ENCODE peak calls at places on chromosomes 2 and 18, in ten cellular contexts. H, B, Z, V, G, L, K, X, S and O are unnamed samples.

GRCh38 chr2:195486987-195487644 is 169.9 kb upstream of the SLC39A10 start:
- DNase-seq in X (no peak), Z (no peak), H (no peak), S (peak; percentile 67), G (peak; percentile 15), L (no peak), B (no peak), K (no peak), V (peak; percentile 8), O (peak; percentile 61)

GRCh38 chr18:46621111-46621766 is 35.8 kb downstream of the LOXHD1 start:
- DNase-seq in H (no peak), X (no peak), V (no peak), Z (no peak), K (no peak), L (no peak), G (no peak), B (no peak), S (peak; percentile 19), O (no peak)

GRCh38 chr2:20589975-20590703 is 60.8 kb downstream of the HS1BP3 start:
- DNase-seq in B (no peak), S (peak; percentile 57), K (no peak), G (no peak), L (no peak), Z (no peak), V (no peak), X (no peak), H (no peak), O (no peak)

GRCh38 chr2:86023366-86023712 is 82.3 kb downstream of the POLR1A start:
- DNase-seq in B (no peak), V (no peak), S (no peak), Z (no peak), H (no peak), G (no peak), X (no peak), K (no peak), L (no peak), O (no peak)

GRCh38 chr2:231113489-231113888 is 11.4 kb downstream of the HTR2B start:
- DNase-seq in L (no peak), Z (no peak), S (no peak), G (no peak), X (no peak), B (no peak), H (no peak), K (no peak), V (no peak), O (no peak)

GRCh38 chr2:24359129-24359528 is 1.2 kb downstream of the ITSN2 start:
- DNase-seq in V (no peak), B (peak; percentile 54), Z (no peak), H (no peak), L (no peak), S (peak; percentile 64), G (no peak), X (no peak), K (no peak), O (no peak)

GRCh38 chr18:11518788-11519685 is 90.4 kb upstream of the SLC35G4 start:
- DNase-seq in S (peak; percentile 51), H (no peak), K (peak; percentile 36), L (no peak), V (peak; percentile 5), G (peak; percentile 49), B (peak; percentile 47), X (peak; percentile 68), Z (no peak), O (no peak)

GRCh38 chr2:165909466-165909865 is 44.1 kb downstream of the TTC21B start:
- DNase-seq in H (no peak), S (peak; percentile 17), B (no peak), L (no peak), X (no peak), G (no peak), K (no peak), Z (no peak), V (no peak), O (no peak)

GRCh38 chr18:42414756-42415454 is 459.9 kb downstream of the PIK3C3 start:
- DNase-seq in B (no peak), L (no peak), V (no peak), S (peak; percentile 73), G (no peak), Z (peak; percentile 65), X (no peak), H (no peak), K (no peak), O (no peak)

GRCh38 chr18:78496095-78496494 is 483.5 kb upstream of the SALL3 start:
- DNase-seq in H (no peak), V (no peak), G (no peak), K (no peak), S (no peak), B (no peak), X (no peak), Z (peak; percentile 36), L (no peak), O (no peak)

GRCh38 chr2:212537311-212538155 is 1.1 kb downstream of the ERBB4 start:
- DNase-seq in H (no peak), L (peak; percentile 14), X (peak; percentile 10), K (no peak), G (peak; percentile 19), B (peak; percentile 66), Z (peak; percentile 28), S (no peak), V (no peak), O (no peak)

GRCh38 chr2:146295080-146295670 is 1549.7 kb upstream of the ACVR2A start:
- DNase-seq in B (no peak), G (no peak), H (no peak), S (peak; percentile 10), V (no peak), Z (no peak), X (no peak), K (no peak), L (no peak), O (no peak)

GRCh38 chr2:121480826-121481225 is 49.9 kb upstream of the RNU4ATAC start:
- DNase-seq in V (no peak), X (no peak), B (no peak), Z (no peak), S (peak; percentile 73), G (no peak), H (no peak), L (no peak), K (no peak), O (no peak)

GRCh38 chr2:5290911-5291546 is 401.2 kb upstream of the SOX11 start:
- DNase-seq in V (no peak), S (no peak), K (no peak), G (no peak), B (no peak), X (no peak), H (no peak), L (no peak), Z (no peak), O (no peak)

GRCh38 chr2:7094113-7094760 is 177.0 kb downstream of the RNF144A start:
- DNase-seq in K (no peak), S (no peak), G (no peak), Z (no peak), B (no peak), X (no peak), V (no peak), H (no peak), L (no peak), O (no peak)

GRCh38 chr2:85438291-85439110 is 20.0 kb downstream of the SH2D6 start:
- DNase-seq in X (no peak), G (no peak), S (no peak), B (no peak), H (no peak), Z (no peak), V (no peak), L (no peak), K (peak; percentile 43), O (peak; percentile 20)

GRCh38 chr2:174632847-174633620 is 35.4 kb upstream of the WIPF1 start:
- DNase-seq in B (no peak), Z (no peak), X (no peak), L (no peak), S (no peak), H (no peak), K (peak; percentile 34), V (no peak), G (no peak), O (no peak)

GRCh38 chr2:219997341-219997851 is 370.0 kb downstream of the SLC4A3 start:
- DNase-seq in H (no peak), X (peak; percentile 42), G (no peak), B (peak; percentile 2), L (no peak), V (no peak), K (peak; percentile 29), Z (no peak), S (peak; percentile 16), O (no peak)

GRCh38 chr2:215313219-215313656 is 1.4 kb downstream of the ATIC start:
- DNase-seq in H (no peak), Z (no peak), B (no peak), X (no peak), V (no peak), S (no peak), K (no peak), G (no peak), L (no peak), O (no peak)

GRCh38 chr2:236176417-236176816 is 8.2 kb upstream of the GBX2 start:
- DNase-seq in S (no peak), G (no peak), X (peak; percentile 42), Z (no peak), K (no peak), H (no peak), L (no peak), V (no peak), B (no peak), O (no peak)

GRCh38 chr2:20168048-20168726 is 56.7 kb downstream of the SDC1 start:
- DNase-seq in B (no peak), V (no peak), L (no peak), S (no peak), Z (no peak), G (no peak), X (no peak), H (no peak), K (no peak), O (no peak)

GRCh38 chr2:226514895-226515294 is 284.7 kb downstream of the IRS1 start:
- DNase-seq in V (no peak), B (no peak), X (no peak), Z (no peak), G (no peak), H (no peak), L (no peak), S (peak; percentile 83), K (no peak), O (no peak)

GRCh38 chr2:224366269-224366668 is 35.6 kb downstream of the FAM124B start:
- DNase-seq in H (no peak), K (no peak), X (no peak), Z (no peak), B (no peak), V (no peak), L (no peak), G (no peak), S (no peak), O (no peak)

GRCh38 chr2:136527560-136527959 is 237.8 kb upstream of the THSD7B start:
- DNase-seq in G (no peak), V (no peak), Z (no peak), L (no peak), B (no peak), H (no peak), S (peak; percentile 2), X (peak; percentile 32), K (no peak), O (no peak)

GRCh38 chr2:47078541-47079482 is 76.3 kb downstream of the STPG4 start:
- DNase-seq in S (no peak), V (no peak), Z (no peak), K (no peak), H (no peak), X (no peak), G (no peak), B (no peak), L (no peak), O (no peak)

GRCh38 chr18:55821219-55821618 is 233.2 kb upstream of the TCF4 start:
- DNase-seq in H (no peak), Z (no peak), L (no peak), X (no peak), K (no peak), V (no peak), B (no peak), S (peak; percentile 76), G (no peak), O (no peak)

GRCh38 chr2:108988796-108989713 is at the start of gene EDAR:
- DNase-seq in S (peak; percentile 74), K (peak; percentile 36), L (no peak), B (no peak), H (peak; percentile 27), Z (no peak), G (no peak), V (peak; percentile 48), X (peak; percentile 77), O (no peak)

GRCh38 chr2:121155502-121156056 is 129.4 kb downstream of the TFCP2L1 start:
- DNase-seq in V (no peak), X (no peak), S (no peak), H (no peak), G (no peak), Z (no peak), K (no peak), L (no peak), B (no peak), O (no peak)